ENCODE peak calls at places on chromosomes 2 and 18, in eight cellular contexts. One of them, this sample, is unnamed.
A peak's percentile ranks its signal among the peaks of the same experiment; 100 is the strongest.

GRCh38 chr2:157789933-157790511 is 86.1 kb downstream of the ACVR1 start:
- DNase-seq in HS-5: no peak
- DNase-seq in NCI-H1092 treated with DMSO at 0.1 percent for 48 hours: no peak
- DNase-seq in stimulated activated naive CD8-positive, alpha-beta T cell treated with anti-CD3 and anti-CD28 coated beads, Interleukin-15, Interleukin-2, amounts not matched to agents 100 U/mL and 50 U/mL, for 24 hours: no peak
- DNase-seq in body of pancreas: peak; percentile 88
- DNase-seq in EL: no peak
- DNase-seq in astrocyte of the spinal cord: no peak
- DNase-seq in hypothalamus: peak; percentile 5
- DNase-seq in this sample: no peak

GRCh38 chr18:43092539-43092938 is 22.9 kb downstream of the RIT2 start:
- DNase-seq in HS-5: no peak
- DNase-seq in NCI-H1092 treated with DMSO at 0.1 percent for 48 hours: no peak
- DNase-seq in stimulated activated naive CD8-positive, alpha-beta T cell treated with anti-CD3 and anti-CD28 coated beads, Interleukin-15, Interleukin-2, amounts not matched to agents 100 U/mL and 50 U/mL, for 24 hours: no peak
- DNase-seq in body of pancreas: no peak
- DNase-seq in EL: no peak
- DNase-seq in astrocyte of the spinal cord: no peak
- DNase-seq in hypothalamus: no peak
- DNase-seq in this sample: no peak

GRCh38 chr2:170815746-170816498 is 765 bp upstream of the GAD1 start:
- DNase-seq in HS-5: no peak
- DNase-seq in NCI-H1092 treated with DMSO at 0.1 percent for 48 hours: peak; percentile 86
- DNase-seq in stimulated activated naive CD8-positive, alpha-beta T cell treated with anti-CD3 and anti-CD28 coated beads, Interleukin-15, Interleukin-2, amounts not matched to agents 100 U/mL and 50 U/mL, for 24 hours: peak; percentile 79
- DNase-seq in body of pancreas: peak; percentile 76
- DNase-seq in EL: peak; percentile 53
- DNase-seq in astrocyte of the spinal cord: peak; percentile 29
- DNase-seq in hypothalamus: peak; percentile 51
- DNase-seq in this sample: peak; percentile 88

GRCh38 chr2:112147796-112148195 is 9.6 kb downstream of the FBLN7 start:
- DNase-seq in HS-5: no peak
- DNase-seq in NCI-H1092 treated with DMSO at 0.1 percent for 48 hours: no peak
- DNase-seq in stimulated activated naive CD8-positive, alpha-beta T cell treated with anti-CD3 and anti-CD28 coated beads, Interleukin-15, Interleukin-2, amounts not matched to agents 100 U/mL and 50 U/mL, for 24 hours: no peak
- DNase-seq in body of pancreas: no peak
- DNase-seq in EL: no peak
- DNase-seq in astrocyte of the spinal cord: no peak
- DNase-seq in hypothalamus: no peak
- DNase-seq in this sample: no peak

GRCh38 chr18:37574113-37574512 is 8.5 kb upstream of the CELF4 start:
- DNase-seq in HS-5: no peak
- DNase-seq in NCI-H1092 treated with DMSO at 0.1 percent for 48 hours: no peak
- DNase-seq in stimulated activated naive CD8-positive, alpha-beta T cell treated with anti-CD3 and anti-CD28 coated beads, Interleukin-15, Interleukin-2, amounts not matched to agents 100 U/mL and 50 U/mL, for 24 hours: no peak
- DNase-seq in body of pancreas: no peak
- DNase-seq in EL: no peak
- DNase-seq in astrocyte of the spinal cord: no peak
- DNase-seq in hypothalamus: no peak
- DNase-seq in this sample: no peak

GRCh38 chr2:219045937-219046550 is 4.7 kb upstream of the CFAP65 start:
- DNase-seq in HS-5: no peak
- DNase-seq in NCI-H1092 treated with DMSO at 0.1 percent for 48 hours: no peak
- DNase-seq in stimulated activated naive CD8-positive, alpha-beta T cell treated with anti-CD3 and anti-CD28 coated beads, Interleukin-15, Interleukin-2, amounts not matched to agents 100 U/mL and 50 U/mL, for 24 hours: peak; percentile 44
- DNase-seq in body of pancreas: no peak
- DNase-seq in EL: peak; percentile 17
- DNase-seq in astrocyte of the spinal cord: peak; percentile 35
- DNase-seq in hypothalamus: no peak
- DNase-seq in this sample: peak; percentile 47

GRCh38 chr2:131052741-131053263 is 40.5 kb downstream of the FAM168B start:
- DNase-seq in HS-5: no peak
- DNase-seq in NCI-H1092 treated with DMSO at 0.1 percent for 48 hours: no peak
- DNase-seq in stimulated activated naive CD8-positive, alpha-beta T cell treated with anti-CD3 and anti-CD28 coated beads, Interleukin-15, Interleukin-2, amounts not matched to agents 100 U/mL and 50 U/mL, for 24 hours: no peak
- DNase-seq in body of pancreas: no peak
- DNase-seq in EL: no peak
- DNase-seq in astrocyte of the spinal cord: no peak
- DNase-seq in hypothalamus: no peak
- DNase-seq in this sample: no peak

GRCh38 chr2:233912799-233913423 is 4.3 kb upstream of the TRPM8 start:
- DNase-seq in HS-5: no peak
- DNase-seq in NCI-H1092 treated with DMSO at 0.1 percent for 48 hours: no peak
- DNase-seq in stimulated activated naive CD8-positive, alpha-beta T cell treated with anti-CD3 and anti-CD28 coated beads, Interleukin-15, Interleukin-2, amounts not matched to agents 100 U/mL and 50 U/mL, for 24 hours: peak; percentile 51
- DNase-seq in body of pancreas: peak; percentile 20
- DNase-seq in EL: peak; percentile 24
- DNase-seq in astrocyte of the spinal cord: peak; percentile 50
- DNase-seq in hypothalamus: no peak
- DNase-seq in this sample: peak; percentile 12

GRCh38 chr2:95058466-95058988 is 33.0 kb downstream of the MAL start:
- DNase-seq in HS-5: no peak
- DNase-seq in NCI-H1092 treated with DMSO at 0.1 percent for 48 hours: no peak
- DNase-seq in stimulated activated naive CD8-positive, alpha-beta T cell treated with anti-CD3 and anti-CD28 coated beads, Interleukin-15, Interleukin-2, amounts not matched to agents 100 U/mL and 50 U/mL, for 24 hours: no peak
- DNase-seq in body of pancreas: no peak
- DNase-seq in EL: no peak
- DNase-seq in astrocyte of the spinal cord: no peak
- DNase-seq in hypothalamus: no peak
- DNase-seq in this sample: no peak

GRCh38 chr2:201344663-201345366 is 12.3 kb downstream of the FLACC1 start:
- DNase-seq in HS-5: no peak
- DNase-seq in NCI-H1092 treated with DMSO at 0.1 percent for 48 hours: no peak
- DNase-seq in stimulated activated naive CD8-positive, alpha-beta T cell treated with anti-CD3 and anti-CD28 coated beads, Interleukin-15, Interleukin-2, amounts not matched to agents 100 U/mL and 50 U/mL, for 24 hours: no peak
- DNase-seq in body of pancreas: no peak
- DNase-seq in EL: no peak
- DNase-seq in astrocyte of the spinal cord: no peak
- DNase-seq in hypothalamus: no peak
- DNase-seq in this sample: peak; percentile 58

GRCh38 chr2:79832540-79833234 is 319.8 kb downstream of the CTNNA2 start:
- DNase-seq in HS-5: peak; percentile 14
- DNase-seq in NCI-H1092 treated with DMSO at 0.1 percent for 48 hours: peak; percentile 53
- DNase-seq in stimulated activated naive CD8-positive, alpha-beta T cell treated with anti-CD3 and anti-CD28 coated beads, Interleukin-15, Interleukin-2, amounts not matched to agents 100 U/mL and 50 U/mL, for 24 hours: no peak
- DNase-seq in body of pancreas: no peak
- DNase-seq in EL: no peak
- DNase-seq in astrocyte of the spinal cord: no peak
- DNase-seq in hypothalamus: no peak
- DNase-seq in this sample: no peak

GRCh38 chr2:12652723-12653122 is 64.0 kb upstream of the TRIB2 start:
- DNase-seq in HS-5: no peak
- DNase-seq in NCI-H1092 treated with DMSO at 0.1 percent for 48 hours: no peak
- DNase-seq in stimulated activated naive CD8-positive, alpha-beta T cell treated with anti-CD3 and anti-CD28 coated beads, Interleukin-15, Interleukin-2, amounts not matched to agents 100 U/mL and 50 U/mL, for 24 hours: no peak
- DNase-seq in body of pancreas: no peak
- DNase-seq in EL: no peak
- DNase-seq in astrocyte of the spinal cord: no peak
- DNase-seq in hypothalamus: no peak
- DNase-seq in this sample: no peak

This sample was measured in K562.